ENCODE peak calls at places on chromosomes 5 and 9, in four cellular contexts. Z, H, N and L are unnamed samples.
A peak's percentile ranks its signal among the peaks of the same experiment; 100 is the strongest.

GRCh38 chr9:13932472-13933267 is 381.3 kb downstream of the NFIB start:
- DNase-seq in N (no peak), H (no peak), Z (no peak), L (no peak)

GRCh38 chr5:176416123-176416924 is at the start of gene CLTB:
- DNase-seq in Z (peak; percentile 91), N (peak; percentile 94), H (peak; percentile 92), L (peak; percentile 90)

GRCh38 chr9:35904966-35905781 is 828 bp upstream of the HRCT1 start:
- DNase-seq in N (no peak), H (no peak), Z (no peak), L (peak; percentile 25)

GRCh38 chr5:94694671-94695070 is 76.2 kb downstream of the SLF1 start:
- DNase-seq in N (no peak), Z (no peak), H (no peak), L (no peak)

GRCh38 chr9:93750045-93750444 is 173.7 kb downstream of the PHF2 start:
- DNase-seq in N (no peak), Z (no peak), H (no peak), L (no peak)

GRCh38 chr5:1669276-1670155 is 130.1 kb downstream of the MRPL36 start:
- DNase-seq in H (no peak), Z (no peak), N (no peak), L (no peak)

GRCh38 chr9:83646500-83647239 is 23.7 kb downstream of the IDNK start:
- DNase-seq in H (no peak), N (no peak), Z (no peak), L (no peak)

GRCh38 chr9:20980713-20981481 is 50.5 kb downstream of the HACD4 start:
- DNase-seq in N (no peak), H (peak; percentile 11), Z (peak; percentile 65), L (peak; percentile 38)

GRCh38 chr5:19734706-19735240 is 253.2 kb downstream of the CDH18 start:
- DNase-seq in H (no peak), Z (no peak), N (no peak), L (no peak)

GRCh38 chr5:177362102-177362868 is 4.6 kb downstream of the RGS14 start:
- DNase-seq in N (peak; percentile 38), Z (no peak), H (no peak), L (no peak)

GRCh38 chr5:143968071-143968878 is 156.3 kb downstream of the HMHB1 start:
- DNase-seq in H (peak; percentile 4), N (no peak), Z (no peak), L (peak; percentile 12)

GRCh38 chr5:163504091-163504931 is 1.1 kb upstream of the MAT2B start:
- DNase-seq in N (peak; percentile 83), H (peak; percentile 43), Z (peak; percentile 47), L (peak; percentile 59)
- TF ChIP-seq POLR2A in N (peak; percentile 39), H (no peak), Z (no peak), L (no peak)

GRCh38 chr5:142175461-142176142 is 67.0 kb downstream of the NDFIP1 start:
- DNase-seq in H (no peak), N (no peak), Z (no peak), L (no peak)
- H3K27ac ChIP-seq in H (no peak overlapping the region), N (no peak overlapping the region), Z (no peak overlapping the region), L (no peak overlapping the region)

GRCh38 chr5:116130471-116130870 is 45.6 kb downstream of the COMMD10 start:
- DNase-seq in H (no peak), N (no peak), Z (no peak), L (no peak)
- TF ChIP-seq POLR2A in H (no peak), N (no peak), Z (no peak), L (no peak)

GRCh38 chr9:97508852-97509251 is 7.4 kb downstream of the TMOD1 start:
- DNase-seq in H (no peak), N (no peak), Z (no peak), L (no peak)

GRCh38 chr9:97512966-97513560 is 11.6 kb downstream of the TMOD1 start:
- DNase-seq in H (no peak), Z (no peak), N (no peak), L (peak; percentile 70)

GRCh38 chr9:97514531-97514930 is 13.1 kb downstream of the TMOD1 start:
- DNase-seq in H (no peak), Z (no peak), N (no peak), L (peak; percentile 91)

GRCh38 chr9:97511762-97512429 is 10.4 kb downstream of the TMOD1 start:
- DNase-seq in N (no peak), Z (no peak), H (no peak), L (no peak)

GRCh38 chr9:97510797-97511761 is 9.6 kb downstream of the TMOD1 start:
- DNase-seq in H (no peak), N (no peak), Z (no peak), L (no peak)
- H3K27ac ChIP-seq in H (peak overlapping the region; percentile 10), N (no peak overlapping the region), Z (no peak overlapping the region), L (peak overlapping the region; percentile 22)

GRCh38 chr9:129962889-129963703 is 79.9 kb downstream of the FNBP1 start:
- DNase-seq in Z (peak; percentile 48), H (peak; percentile 65), N (peak; percentile 66), L (peak; percentile 26)
- TF ChIP-seq POLR2A in Z (no peak), H (peak; percentile 63), N (peak; percentile 33), L (no peak)

GRCh38 chr5:16810503-16810854 is 125.6 kb downstream of the MYO10 start:
- DNase-seq in H (no peak), N (no peak), Z (no peak), L (no peak)

GRCh38 chr5:16812911-16813310 is 123.2 kb downstream of the MYO10 start:
- DNase-seq in H (peak; percentile 77), N (no peak), Z (no peak), L (peak; percentile 41)

GRCh38 chr5:16819522-16820167 is 116.4 kb downstream of the MYO10 start:
- DNase-seq in N (no peak), Z (no peak), H (no peak), L (no peak)

GRCh38 chr5:16812448-16812847 is 123.6 kb downstream of the MYO10 start:
- DNase-seq in H (no peak), N (no peak), Z (no peak), L (no peak)

GRCh38 chr5:16815432-16815831 is 120.7 kb downstream of the MYO10 start:
- DNase-seq in N (peak; percentile 28), H (peak; percentile 39), Z (no peak), L (no peak)
- H3K27ac ChIP-seq in N (no peak overlapping the region), H (no peak overlapping the region), Z (no peak overlapping the region), L (no peak overlapping the region)

DNA sequence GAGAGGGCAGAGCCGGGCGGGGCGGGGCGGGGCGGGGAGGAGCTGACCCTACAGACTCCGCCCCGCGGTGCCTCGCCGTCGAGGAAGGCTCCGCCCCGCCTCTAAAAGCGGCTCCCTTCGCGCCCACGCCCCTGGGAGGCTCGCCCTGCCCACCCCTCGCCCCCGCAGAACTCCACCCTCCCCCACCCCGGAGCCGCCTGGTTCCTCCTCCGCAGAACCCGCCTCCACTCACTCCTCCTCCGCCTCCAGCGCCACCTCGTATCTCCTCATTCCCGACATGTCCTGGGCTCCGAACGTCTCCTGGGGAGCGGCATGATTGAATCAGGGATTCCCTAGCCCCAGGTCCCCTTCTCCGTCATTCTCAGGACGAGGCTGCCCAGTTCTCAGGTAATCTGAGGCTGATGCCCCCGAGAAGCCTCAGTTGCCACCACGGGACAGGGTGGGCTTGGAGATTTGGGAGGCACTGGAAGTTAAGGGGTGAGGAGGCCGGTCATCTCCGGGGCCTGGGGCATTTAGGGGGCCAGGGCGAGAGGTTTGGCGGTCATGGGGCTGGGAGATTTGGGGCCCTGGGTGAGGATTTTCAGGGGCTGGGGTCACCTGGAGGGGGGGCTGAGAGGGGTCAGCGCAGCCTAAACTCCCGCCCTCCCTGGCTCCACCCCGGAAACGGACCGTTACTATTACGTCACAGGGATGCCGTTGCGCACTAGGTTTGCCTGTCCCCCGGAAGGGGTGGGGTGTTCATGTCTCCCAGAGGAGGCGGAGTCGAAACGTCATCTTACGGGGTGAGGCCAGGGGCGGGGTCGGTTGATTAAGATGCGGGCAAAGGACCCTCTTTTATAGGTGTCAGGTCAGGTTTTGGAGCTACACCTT is 3.2 kb upstream of the CCL27 start:
- DNase-seq in H (peak; percentile 95), Z (peak; percentile 97), N (peak; percentile 97), L (peak; percentile 96)
- TF ChIP-seq POLR2A in H (peak; percentile 69), Z (peak; percentile 94), N (peak; percentile 35), L (peak; percentile 86)

GRCh38 chr9:136714096-136714875 is 1.9 kb downstream of the DIPK1B start:
- DNase-seq in H (no peak), N (no peak), Z (no peak), L (no peak)

GRCh38 chr9:136712690-136713554 is 550 bp downstream of the DIPK1B start:
- DNase-seq in N (no peak), Z (no peak), H (no peak), L (no peak)

GRCh38 chr9:136717399-136717798 is 5.0 kb downstream of the DIPK1B start:
- DNase-seq in Z (no peak), H (no peak), N (no peak), L (no peak)

GRCh38 chr9:136713555-136713949 is 1.2 kb downstream of the DIPK1B start:
- DNase-seq in N (no peak), Z (no peak), H (no peak), L (no peak)

DNA sequence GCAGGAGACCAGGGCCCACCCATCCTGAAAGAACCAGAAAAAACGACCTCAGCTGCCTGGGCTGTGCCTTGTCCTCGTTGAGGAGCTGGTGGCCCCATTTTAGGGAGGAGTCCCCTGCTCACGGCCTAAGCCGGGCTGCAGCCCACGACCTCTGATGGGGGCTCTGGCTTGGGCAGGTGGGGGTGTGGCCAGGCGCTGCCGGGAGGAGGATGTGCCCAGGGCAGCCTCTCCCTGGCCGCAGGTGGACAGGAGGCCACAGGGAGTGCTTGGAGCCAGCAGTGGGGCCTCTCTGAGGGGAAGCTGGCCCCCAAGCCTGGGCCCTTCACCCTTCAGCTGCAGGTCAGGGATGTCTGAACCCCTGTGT is 2.5 kb downstream of the DIPK1B start:
- DNase-seq in Z (no peak), N (no peak), H (no peak), L (no peak)
- H3K27ac ChIP-seq in Z (no peak overlapping the region), N (peak overlapping the region; percentile 80), H (no peak overlapping the region), L (peak overlapping the region; percentile 58)

GRCh38 chr9:37903831-37904646 is at the start of gene SLC25A51:
- DNase-seq in Z (peak; percentile 93), H (peak; percentile 90), N (peak; percentile 92), L (peak; percentile 90)
- TF ChIP-seq POLR2A in Z (no peak), H (peak; percentile 62), N (peak; percentile 68), L (peak; percentile 71)

DNA sequence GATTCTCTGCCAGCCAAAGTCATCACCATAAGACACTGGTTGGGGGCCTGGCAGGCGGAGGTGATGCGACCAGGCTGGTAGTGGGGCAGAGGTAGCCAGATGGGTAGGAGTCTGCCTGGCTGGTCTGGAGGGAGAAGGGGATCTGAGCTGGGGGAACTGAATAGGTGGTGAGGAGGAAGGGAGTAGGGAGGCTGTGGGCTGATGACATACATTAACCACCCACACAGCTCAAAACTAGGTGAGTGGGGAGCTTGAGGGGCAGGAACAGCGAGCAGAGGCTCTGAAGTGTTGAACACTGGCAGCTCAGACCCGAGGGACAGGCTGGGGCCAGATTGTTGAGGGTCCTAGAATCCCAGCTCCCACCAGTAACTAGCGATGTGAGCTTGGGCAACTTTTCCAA is 80.9 kb downstream of the DAB2IP start:
- DNase-seq in N (no peak), Z (no peak), H (no peak), L (no peak)
- H3K27ac ChIP-seq in N (peak overlapping the region; percentile 53), Z (no peak overlapping the region), H (no peak overlapping the region), L (no peak overlapping the region)